ENCODE peak calls at places on chromosomes 13 and 19, in five cellular contexts. One of them, this sample, is unnamed.

GRCh38 chr19:45103200-45103624 is 10.2 kb downstream of the PPP1R37 start:
- DNase-seq in SK-N-SH: no peak
- DNase-seq in K562: no peak
- DNase-seq in HepG2: no peak
- DNase-seq in GM12878: no peak
- DNase-seq in this sample: no peak

GRCh38 chr19:46321653-46322052 is 24.8 kb downstream of the HIF3A start:
- DNase-seq in K562: no peak
- DNase-seq in GM12878: no peak
- DNase-seq in HepG2: no peak
- DNase-seq in SK-N-SH: no peak
- DNase-seq in this sample: no peak

GRCh38 chr13:39253774-39254173 is 215.5 kb downstream of the NHLRC3 start:
- DNase-seq in SK-N-SH: no peak
- DNase-seq in GM12878: no peak
- DNase-seq in K562: no peak
- DNase-seq in HepG2: no peak
- DNase-seq in this sample: no peak

GRCh38 chr19:23482829-23483228 is 87.6 kb upstream of the ZNF91 start:
- DNase-seq in GM12878: no peak
- DNase-seq in SK-N-SH: no peak
- DNase-seq in HepG2: no peak
- DNase-seq in K562: no peak
- DNase-seq in this sample: no peak

GRCh38 chr13:42113478-42113877 is 65.0 kb downstream of the DGKH start:
- DNase-seq in SK-N-SH: no peak
- DNase-seq in HepG2: no peak
- DNase-seq in K562: no peak
- DNase-seq in GM12878: no peak
- DNase-seq in this sample: no peak

GRCh38 chr19:51799311-51799997 is 4.5 kb downstream of the FPR3 start:
- DNase-seq in HepG2: peak
- DNase-seq in GM12878: no peak
- DNase-seq in K562: peak
- DNase-seq in SK-N-SH: peak
- DNase-seq in this sample: no peak

GRCh38 chr13:73835138-73835721 is 299.0 kb downstream of the KLF12 start:
- DNase-seq in HepG2: peak
- DNase-seq in SK-N-SH: peak
- DNase-seq in GM12878: peak
- DNase-seq in K562: peak
- DNase-seq in this sample: peak

GRCh38 chr19:14107581-14108461 is 9.7 kb downstream of the PRKACA start:
- DNase-seq in HepG2: no peak
- DNase-seq in GM12878: no peak
- DNase-seq in SK-N-SH: no peak
- DNase-seq in K562: no peak
- DNase-seq in this sample: no peak

GRCh38 chr19:39070888-39071287 is 13.3 kb upstream of the ACP7 start:
- DNase-seq in SK-N-SH: no peak
- DNase-seq in GM12878: no peak
- DNase-seq in K562: no peak
- DNase-seq in HepG2: no peak
- DNase-seq in this sample: no peak

GRCh38 chr13:75415720-75416119 is 66.2 kb downstream of the TBC1D4 start:
- DNase-seq in SK-N-SH: no peak
- DNase-seq in HepG2: no peak
- DNase-seq in K562: no peak
- DNase-seq in GM12878: no peak
- DNase-seq in this sample: no peak
- TF ChIP-seq FOXM1 in SK-N-SH: no peak
- TF ChIP-seq FOXM1 in HepG2: no peak
- TF ChIP-seq FOXM1 in K562: no peak
- TF ChIP-seq FOXM1 in GM12878: no peak
- TF ChIP-seq FOXM1 in this sample: no peak

GRCh38 chr19:54337858-54338230 is 1.1 kb downstream of the LILRA4 start:
- DNase-seq in HepG2: no peak
- DNase-seq in K562: no peak
- DNase-seq in GM12878: no peak
- DNase-seq in SK-N-SH: no peak
- DNase-seq in this sample: no peak
- TF ChIP-seq FOXM1 in HepG2: no peak
- TF ChIP-seq FOXM1 in K562: no peak
- TF ChIP-seq FOXM1 in GM12878: no peak
- TF ChIP-seq FOXM1 in SK-N-SH: no peak
- TF ChIP-seq FOXM1 in this sample: no peak

GRCh38 chr19:6969490-6969889 is 51.7 kb downstream of the MBD3L2B start:
- DNase-seq in HepG2: no peak
- DNase-seq in GM12878: no peak
- DNase-seq in SK-N-SH: no peak
- DNase-seq in K562: no peak
- DNase-seq in this sample: no peak

GRCh38 chr19:6970478-6970877 is 50.8 kb downstream of the MBD3L2B start:
- DNase-seq in GM12878: no peak
- DNase-seq in SK-N-SH: peak
- DNase-seq in K562: peak
- DNase-seq in HepG2: no peak
- DNase-seq in this sample: peak

GRCh38 chr19:6967962-6968361 is 53.3 kb downstream of the MBD3L2B start:
- DNase-seq in HepG2: no peak
- DNase-seq in GM12878: no peak
- DNase-seq in SK-N-SH: no peak
- DNase-seq in K562: no peak
- DNase-seq in this sample: no peak

GRCh38 chr19:6970021-6970420 is 51.2 kb downstream of the MBD3L2B start:
- DNase-seq in SK-N-SH: no peak
- DNase-seq in HepG2: no peak
- DNase-seq in K562: no peak
- DNase-seq in GM12878: no peak
- DNase-seq in this sample: no peak

GRCh38 chr19:6971366-6971765 is 49.9 kb downstream of the MBD3L2B start:
- DNase-seq in GM12878: no peak
- DNase-seq in K562: no peak
- DNase-seq in SK-N-SH: no peak
- DNase-seq in HepG2: no peak
- DNase-seq in this sample: no peak
- TF ChIP-seq FOXM1 in GM12878: no peak
- TF ChIP-seq FOXM1 in K562: no peak
- TF ChIP-seq FOXM1 in SK-N-SH: no peak
- TF ChIP-seq FOXM1 in HepG2: no peak
- TF ChIP-seq FOXM1 in this sample: no peak

GRCh38 chr13:29621401-29621800 is 25.9 kb upstream of the SLC7A1 start:
- DNase-seq in K562: no peak
- DNase-seq in GM12878: no peak
- DNase-seq in SK-N-SH: no peak
- DNase-seq in HepG2: no peak
- DNase-seq in this sample: no peak
- TF ChIP-seq FOXM1 in K562: no peak
- TF ChIP-seq FOXM1 in GM12878: no peak
- TF ChIP-seq FOXM1 in SK-N-SH: no peak
- TF ChIP-seq FOXM1 in HepG2: no peak
- TF ChIP-seq FOXM1 in this sample: no peak

This sample was measured in HEK293T.